ENCODE peak calls at places on chromosomes 1 and 21, in nine cellular contexts. One of them, this sample, is unnamed.

GRCh38 chr1:243798726-243799125 is 51.3 kb downstream of the AKT3 start:
- DNase-seq in lower lobe of right lung: no peak
- DNase-seq in AG04449: peak
- DNase-seq in CD4-positive, CD25-positive, alpha-beta regulatory T cell: no peak
- DNase-seq in CD8-positive, alpha-beta T cell: no peak
- DNase-seq in right lobe of liver: no peak
- DNase-seq in tibial nerve: no peak
- DNase-seq in naive thymus-derived CD4-positive, alpha-beta T cell: no peak
- DNase-seq in breast epithelium: no peak
- DNase-seq in this sample: no peak

GRCh38 chr1:214551052-214551435 is 358 bp downstream of the PTPN14 start:
- DNase-seq in AG04449: no peak
- DNase-seq in CD8-positive, alpha-beta T cell: no peak
- DNase-seq in CD4-positive, CD25-positive, alpha-beta regulatory T cell: peak
- DNase-seq in tibial nerve: peak
- DNase-seq in breast epithelium: peak
- DNase-seq in lower lobe of right lung: peak
- DNase-seq in right lobe of liver: peak
- DNase-seq in naive thymus-derived CD4-positive, alpha-beta T cell: no peak
- DNase-seq in this sample: no peak

GRCh38 chr1:15851251-15852035 is 3.9 kb downstream of the SPEN start:
- DNase-seq in CD4-positive, CD25-positive, alpha-beta regulatory T cell: no peak
- DNase-seq in right lobe of liver: no peak
- DNase-seq in AG04449: no peak
- DNase-seq in breast epithelium: no peak
- DNase-seq in lower lobe of right lung: no peak
- DNase-seq in CD8-positive, alpha-beta T cell: no peak
- DNase-seq in naive thymus-derived CD4-positive, alpha-beta T cell: no peak
- DNase-seq in tibial nerve: no peak
- DNase-seq in this sample: no peak

GRCh38 chr1:11685210-11685752 is 4.3 kb upstream of the MAD2L2 start:
- DNase-seq in AG04449: no peak
- DNase-seq in naive thymus-derived CD4-positive, alpha-beta T cell: no peak
- DNase-seq in breast epithelium: no peak
- DNase-seq in lower lobe of right lung: no peak
- DNase-seq in right lobe of liver: no peak
- DNase-seq in CD4-positive, CD25-positive, alpha-beta regulatory T cell: no peak
- DNase-seq in tibial nerve: no peak
- DNase-seq in CD8-positive, alpha-beta T cell: no peak
- DNase-seq in this sample: no peak

GRCh38 chr21:45923146-45923545 is 58.4 kb upstream of the COL6A1 start:
- DNase-seq in lower lobe of right lung: peak
- DNase-seq in naive thymus-derived CD4-positive, alpha-beta T cell: peak
- DNase-seq in tibial nerve: peak
- DNase-seq in AG04449: peak
- DNase-seq in right lobe of liver: peak
- DNase-seq in CD8-positive, alpha-beta T cell: peak
- DNase-seq in breast epithelium: peak
- DNase-seq in CD4-positive, CD25-positive, alpha-beta regulatory T cell: peak
- DNase-seq in this sample: peak

GRCh38 chr1:60874703-60875102 is 207.7 kb upstream of the NFIA start:
- DNase-seq in AG04449: no peak
- DNase-seq in CD8-positive, alpha-beta T cell: no peak
- DNase-seq in right lobe of liver: no peak
- DNase-seq in tibial nerve: no peak
- DNase-seq in breast epithelium: no peak
- DNase-seq in CD4-positive, CD25-positive, alpha-beta regulatory T cell: no peak
- DNase-seq in naive thymus-derived CD4-positive, alpha-beta T cell: no peak
- DNase-seq in lower lobe of right lung: no peak
- DNase-seq in this sample: no peak

GRCh38 chr1:40802078-40803075 is 18.8 kb downstream of the KCNQ4 start:
- DNase-seq in AG04449: no peak
- DNase-seq in CD4-positive, CD25-positive, alpha-beta regulatory T cell: peak
- DNase-seq in breast epithelium: peak
- DNase-seq in CD8-positive, alpha-beta T cell: peak
- DNase-seq in tibial nerve: peak
- DNase-seq in lower lobe of right lung: peak
- DNase-seq in naive thymus-derived CD4-positive, alpha-beta T cell: peak
- DNase-seq in right lobe of liver: peak
- DNase-seq in this sample: peak

GRCh38 chr21:43959231-43960041 is 52.7 kb upstream of the TRAPPC10 start:
- DNase-seq in right lobe of liver: no peak
- DNase-seq in naive thymus-derived CD4-positive, alpha-beta T cell: no peak
- DNase-seq in CD8-positive, alpha-beta T cell: no peak
- DNase-seq in breast epithelium: no peak
- DNase-seq in AG04449: no peak
- DNase-seq in tibial nerve: no peak
- DNase-seq in lower lobe of right lung: no peak
- DNase-seq in CD4-positive, CD25-positive, alpha-beta regulatory T cell: peak
- DNase-seq in this sample: peak

GRCh38 chr1:240409615-240410014 is 202.3 kb downstream of the GREM2 start:
- DNase-seq in CD8-positive, alpha-beta T cell: no peak
- DNase-seq in lower lobe of right lung: no peak
- DNase-seq in AG04449: no peak
- DNase-seq in right lobe of liver: no peak
- DNase-seq in tibial nerve: no peak
- DNase-seq in CD4-positive, CD25-positive, alpha-beta regulatory T cell: no peak
- DNase-seq in breast epithelium: no peak
- DNase-seq in naive thymus-derived CD4-positive, alpha-beta T cell: no peak
- DNase-seq in this sample: no peak

GRCh38 chr1:240415532-240415931 is 196.4 kb downstream of the GREM2 start:
- DNase-seq in naive thymus-derived CD4-positive, alpha-beta T cell: no peak
- DNase-seq in AG04449: no peak
- DNase-seq in CD8-positive, alpha-beta T cell: no peak
- DNase-seq in breast epithelium: no peak
- DNase-seq in tibial nerve: no peak
- DNase-seq in lower lobe of right lung: no peak
- DNase-seq in right lobe of liver: no peak
- DNase-seq in CD4-positive, CD25-positive, alpha-beta regulatory T cell: no peak
- DNase-seq in this sample: no peak

GRCh38 chr1:240414237-240414636 is 197.7 kb downstream of the GREM2 start:
- DNase-seq in lower lobe of right lung: no peak
- DNase-seq in breast epithelium: no peak
- DNase-seq in CD4-positive, CD25-positive, alpha-beta regulatory T cell: no peak
- DNase-seq in CD8-positive, alpha-beta T cell: no peak
- DNase-seq in tibial nerve: no peak
- DNase-seq in AG04449: peak
- DNase-seq in naive thymus-derived CD4-positive, alpha-beta T cell: no peak
- DNase-seq in right lobe of liver: no peak
- DNase-seq in this sample: no peak

GRCh38 chr1:240417317-240417716 is 194.6 kb downstream of the GREM2 start:
- DNase-seq in breast epithelium: no peak
- DNase-seq in CD8-positive, alpha-beta T cell: no peak
- DNase-seq in right lobe of liver: no peak
- DNase-seq in naive thymus-derived CD4-positive, alpha-beta T cell: no peak
- DNase-seq in CD4-positive, CD25-positive, alpha-beta regulatory T cell: no peak
- DNase-seq in tibial nerve: no peak
- DNase-seq in AG04449: no peak
- DNase-seq in lower lobe of right lung: no peak
- DNase-seq in this sample: no peak

GRCh38 chr1:240413732-240414131 is 198.2 kb downstream of the GREM2 start:
- DNase-seq in lower lobe of right lung: no peak
- DNase-seq in naive thymus-derived CD4-positive, alpha-beta T cell: no peak
- DNase-seq in CD8-positive, alpha-beta T cell: no peak
- DNase-seq in tibial nerve: no peak
- DNase-seq in right lobe of liver: no peak
- DNase-seq in CD4-positive, CD25-positive, alpha-beta regulatory T cell: no peak
- DNase-seq in AG04449: no peak
- DNase-seq in breast epithelium: no peak
- DNase-seq in this sample: no peak
- H3K4me3 ChIP-seq in lower lobe of right lung: no peak
- H3K4me3 ChIP-seq in naive thymus-derived CD4-positive, alpha-beta T cell: no peak
- H3K4me3 ChIP-seq in CD8-positive, alpha-beta T cell: no peak
- H3K4me3 ChIP-seq in tibial nerve: no peak
- H3K4me3 ChIP-seq in right lobe of liver: no peak
- H3K4me3 ChIP-seq in CD4-positive, CD25-positive, alpha-beta regulatory T cell: no peak
- H3K4me3 ChIP-seq in AG04449: no peak
- H3K4me3 ChIP-seq in breast epithelium: no peak
- H3K4me3 ChIP-seq in this sample: no peak

GRCh38 chr1:55932402-55932801 is 647.0 kb downstream of the PLPP3 start:
- DNase-seq in naive thymus-derived CD4-positive, alpha-beta T cell: no peak
- DNase-seq in right lobe of liver: no peak
- DNase-seq in CD8-positive, alpha-beta T cell: no peak
- DNase-seq in lower lobe of right lung: no peak
- DNase-seq in breast epithelium: no peak
- DNase-seq in CD4-positive, CD25-positive, alpha-beta regulatory T cell: no peak
- DNase-seq in tibial nerve: no peak
- DNase-seq in AG04449: no peak
- DNase-seq in this sample: no peak

GRCh38 chr1:55931272-55931940 is 648.0 kb downstream of the PLPP3 start:
- DNase-seq in AG04449: no peak
- DNase-seq in lower lobe of right lung: no peak
- DNase-seq in CD4-positive, CD25-positive, alpha-beta regulatory T cell: no peak
- DNase-seq in breast epithelium: no peak
- DNase-seq in right lobe of liver: no peak
- DNase-seq in tibial nerve: no peak
- DNase-seq in CD8-positive, alpha-beta T cell: no peak
- DNase-seq in naive thymus-derived CD4-positive, alpha-beta T cell: no peak
- DNase-seq in this sample: no peak

GRCh38 chr1:55929652-55930051 is 649.7 kb downstream of the PLPP3 start:
- DNase-seq in right lobe of liver: no peak
- DNase-seq in AG04449: no peak
- DNase-seq in lower lobe of right lung: no peak
- DNase-seq in breast epithelium: no peak
- DNase-seq in tibial nerve: no peak
- DNase-seq in CD4-positive, CD25-positive, alpha-beta regulatory T cell: no peak
- DNase-seq in CD8-positive, alpha-beta T cell: no peak
- DNase-seq in naive thymus-derived CD4-positive, alpha-beta T cell: no peak
- DNase-seq in this sample: no peak

GRCh38 chr1:55927934-55928333 is 651.4 kb downstream of the PLPP3 start:
- DNase-seq in breast epithelium: no peak
- DNase-seq in naive thymus-derived CD4-positive, alpha-beta T cell: no peak
- DNase-seq in lower lobe of right lung: no peak
- DNase-seq in right lobe of liver: no peak
- DNase-seq in AG04449: no peak
- DNase-seq in tibial nerve: no peak
- DNase-seq in CD4-positive, CD25-positive, alpha-beta regulatory T cell: no peak
- DNase-seq in CD8-positive, alpha-beta T cell: no peak
- DNase-seq in this sample: no peak

GRCh38 chr1:55930931-55931271 is 648.5 kb downstream of the PLPP3 start:
- DNase-seq in CD8-positive, alpha-beta T cell: no peak
- DNase-seq in right lobe of liver: no peak
- DNase-seq in lower lobe of right lung: no peak
- DNase-seq in AG04449: no peak
- DNase-seq in CD4-positive, CD25-positive, alpha-beta regulatory T cell: no peak
- DNase-seq in breast epithelium: no peak
- DNase-seq in naive thymus-derived CD4-positive, alpha-beta T cell: no peak
- DNase-seq in tibial nerve: no peak
- DNase-seq in this sample: no peak
- H3K4me3 ChIP-seq in CD8-positive, alpha-beta T cell: no peak
- H3K4me3 ChIP-seq in right lobe of liver: no peak
- H3K4me3 ChIP-seq in lower lobe of right lung: no peak
- H3K4me3 ChIP-seq in AG04449: no peak
- H3K4me3 ChIP-seq in CD4-positive, CD25-positive, alpha-beta regulatory T cell: no peak
- H3K4me3 ChIP-seq in breast epithelium: no peak
- H3K4me3 ChIP-seq in naive thymus-derived CD4-positive, alpha-beta T cell: no peak
- H3K4me3 ChIP-seq in tibial nerve: no peak
- H3K4me3 ChIP-seq in this sample: no peak

GRCh38 chr1:27033059-27033746 is 20.6 kb upstream of the TENT5B start:
- DNase-seq in naive thymus-derived CD4-positive, alpha-beta T cell: no peak
- DNase-seq in tibial nerve: no peak
- DNase-seq in CD4-positive, CD25-positive, alpha-beta regulatory T cell: no peak
- DNase-seq in AG04449: no peak
- DNase-seq in lower lobe of right lung: peak
- DNase-seq in breast epithelium: peak
- DNase-seq in CD8-positive, alpha-beta T cell: no peak
- DNase-seq in right lobe of liver: no peak
- DNase-seq in this sample: no peak

GRCh38 chr1:27029517-27029916 is 16.9 kb upstream of the TENT5B start:
- DNase-seq in lower lobe of right lung: no peak
- DNase-seq in right lobe of liver: no peak
- DNase-seq in naive thymus-derived CD4-positive, alpha-beta T cell: no peak
- DNase-seq in AG04449: no peak
- DNase-seq in CD8-positive, alpha-beta T cell: no peak
- DNase-seq in CD4-positive, CD25-positive, alpha-beta regulatory T cell: no peak
- DNase-seq in breast epithelium: no peak
- DNase-seq in tibial nerve: no peak
- DNase-seq in this sample: no peak

GRCh38 chr1:27031235-27032118 is 18.8 kb upstream of the TENT5B start:
- DNase-seq in AG04449: no peak
- DNase-seq in CD4-positive, CD25-positive, alpha-beta regulatory T cell: no peak
- DNase-seq in right lobe of liver: peak
- DNase-seq in CD8-positive, alpha-beta T cell: no peak
- DNase-seq in lower lobe of right lung: peak
- DNase-seq in naive thymus-derived CD4-positive, alpha-beta T cell: no peak
- DNase-seq in breast epithelium: peak
- DNase-seq in tibial nerve: no peak
- DNase-seq in this sample: no peak

GRCh38 chr1:27035344-27035743 is 22.7 kb upstream of the TENT5B start:
- DNase-seq in breast epithelium: no peak
- DNase-seq in lower lobe of right lung: no peak
- DNase-seq in CD4-positive, CD25-positive, alpha-beta regulatory T cell: no peak
- DNase-seq in CD8-positive, alpha-beta T cell: no peak
- DNase-seq in tibial nerve: no peak
- DNase-seq in naive thymus-derived CD4-positive, alpha-beta T cell: no peak
- DNase-seq in right lobe of liver: no peak
- DNase-seq in AG04449: no peak
- DNase-seq in this sample: no peak

GRCh38 chr1:27032119-27032461 is 19.4 kb upstream of the TENT5B start:
- DNase-seq in CD4-positive, CD25-positive, alpha-beta regulatory T cell: no peak
- DNase-seq in AG04449: no peak
- DNase-seq in CD8-positive, alpha-beta T cell: no peak
- DNase-seq in breast epithelium: no peak
- DNase-seq in right lobe of liver: no peak
- DNase-seq in lower lobe of right lung: no peak
- DNase-seq in tibial nerve: no peak
- DNase-seq in naive thymus-derived CD4-positive, alpha-beta T cell: no peak
- DNase-seq in this sample: no peak
- H3K4me3 ChIP-seq in CD4-positive, CD25-positive, alpha-beta regulatory T cell: no peak
- H3K4me3 ChIP-seq in AG04449: no peak
- H3K4me3 ChIP-seq in CD8-positive, alpha-beta T cell: no peak
- H3K4me3 ChIP-seq in breast epithelium: peak
- H3K4me3 ChIP-seq in right lobe of liver: no peak
- H3K4me3 ChIP-seq in lower lobe of right lung: peak
- H3K4me3 ChIP-seq in tibial nerve: peak
- H3K4me3 ChIP-seq in naive thymus-derived CD4-positive, alpha-beta T cell: no peak
- H3K4me3 ChIP-seq in this sample: no peak

GRCh38 chr1:224429616-224430015 is 5.0 kb downstream of the WDR26 start:
- DNase-seq in breast epithelium: no peak
- DNase-seq in tibial nerve: no peak
- DNase-seq in naive thymus-derived CD4-positive, alpha-beta T cell: no peak
- DNase-seq in CD4-positive, CD25-positive, alpha-beta regulatory T cell: no peak
- DNase-seq in right lobe of liver: no peak
- DNase-seq in CD8-positive, alpha-beta T cell: no peak
- DNase-seq in AG04449: no peak
- DNase-seq in lower lobe of right lung: no peak
- DNase-seq in this sample: no peak

GRCh38 chr1:224432672-224433040 is 1.9 kb downstream of the WDR26 start:
- DNase-seq in tibial nerve: no peak
- DNase-seq in AG04449: no peak
- DNase-seq in breast epithelium: no peak
- DNase-seq in CD8-positive, alpha-beta T cell: no peak
- DNase-seq in CD4-positive, CD25-positive, alpha-beta regulatory T cell: peak
- DNase-seq in naive thymus-derived CD4-positive, alpha-beta T cell: no peak
- DNase-seq in right lobe of liver: no peak
- DNase-seq in lower lobe of right lung: no peak
- DNase-seq in this sample: no peak

GRCh38 chr1:224431726-224432125 is 2.9 kb downstream of the WDR26 start:
- DNase-seq in CD4-positive, CD25-positive, alpha-beta regulatory T cell: no peak
- DNase-seq in breast epithelium: no peak
- DNase-seq in CD8-positive, alpha-beta T cell: no peak
- DNase-seq in lower lobe of right lung: no peak
- DNase-seq in AG04449: no peak
- DNase-seq in naive thymus-derived CD4-positive, alpha-beta T cell: no peak
- DNase-seq in tibial nerve: no peak
- DNase-seq in right lobe of liver: no peak
- DNase-seq in this sample: no peak

GRCh38 chr1:224432141-224432540 is 2.5 kb downstream of the WDR26 start:
- DNase-seq in tibial nerve: no peak
- DNase-seq in CD8-positive, alpha-beta T cell: no peak
- DNase-seq in right lobe of liver: no peak
- DNase-seq in AG04449: no peak
- DNase-seq in breast epithelium: no peak
- DNase-seq in CD4-positive, CD25-positive, alpha-beta regulatory T cell: no peak
- DNase-seq in naive thymus-derived CD4-positive, alpha-beta T cell: no peak
- DNase-seq in lower lobe of right lung: no peak
- DNase-seq in this sample: no peak

GRCh38 chr1:224430511-224431113 is 4.0 kb downstream of the WDR26 start:
- DNase-seq in AG04449: no peak
- DNase-seq in CD8-positive, alpha-beta T cell: peak
- DNase-seq in lower lobe of right lung: no peak
- DNase-seq in CD4-positive, CD25-positive, alpha-beta regulatory T cell: peak
- DNase-seq in breast epithelium: no peak
- DNase-seq in naive thymus-derived CD4-positive, alpha-beta T cell: no peak
- DNase-seq in tibial nerve: no peak
- DNase-seq in right lobe of liver: no peak
- DNase-seq in this sample: peak
- H3K4me3 ChIP-seq in AG04449: peak
- H3K4me3 ChIP-seq in CD8-positive, alpha-beta T cell: peak
- H3K4me3 ChIP-seq in lower lobe of right lung: peak
- H3K4me3 ChIP-seq in CD4-positive, CD25-positive, alpha-beta regulatory T cell: peak
- H3K4me3 ChIP-seq in breast epithelium: no peak
- H3K4me3 ChIP-seq in naive thymus-derived CD4-positive, alpha-beta T cell: peak
- H3K4me3 ChIP-seq in tibial nerve: no peak
- H3K4me3 ChIP-seq in right lobe of liver: no peak
- H3K4me3 ChIP-seq in this sample: no peak